ENCODE peak calls at places on chromosomes 1 and 21, in six cellular contexts. Y is CD4-positive, alpha-beta T cell; B is Calu3; C is SK-N-SH; X is GM10248; Q is cardiac fibroblast. M is an unnamed sample.

GRCh38 chr1:40059960-40060337 is 19.4 kb downstream of the CAP1 start:
- DNase-seq in Y (no peak), B (no peak), C (no peak), X (no peak), Q (no peak), M (no peak)

GRCh38 chr1:19625264-19625663 is 18.8 kb upstream of the NBL1 start:
- DNase-seq in Y (no peak), B (no peak), C (no peak), X (no peak), Q (no peak), M (no peak)

GRCh38 chr1:68322837-68323687 is 90.7 kb upstream of the WLS start:
- DNase-seq in Y (no peak), B (no peak), C (peak), X (no peak), Q (peak), M (peak)

GRCh38 chr1:63466759-63467158 is 56.3 kb downstream of the ITGB3BP start:
- DNase-seq in Y (no peak), B (no peak), C (no peak), X (no peak), Q (no peak), M (no peak)

GRCh38 chr1:154329152-154329521 is 3.8 kb downstream of the ATP8B2 start:
- DNase-seq in Y (no peak), B (no peak), C (peak), X (no peak), Q (no peak), M (peak)

GRCh38 chr1:21326861-21327344 is 36.6 kb upstream of the ECE1 start:
- DNase-seq in Y (no peak), B (no peak), C (no peak), X (no peak), Q (no peak), M (no peak)

GRCh38 chr1:161486806-161487482 is 18.3 kb upstream of the FCGR2A start:
- DNase-seq in Y (no peak), B (peak), C (peak), X (peak), Q (peak), M (peak)

GRCh38 chr21:35051287-35051818 is 2.3 kb upstream of the RUNX1 start:
- DNase-seq in Y (peak), B (peak), C (no peak), X (peak), Q (peak), M (peak)

GRCh38 chr1:36055706-36056105 is 28.2 kb upstream of the TEKT2 start:
- DNase-seq in Y (no peak), B (no peak), C (no peak), X (no peak), Q (no peak), M (no peak)

GRCh38 chr1:177983824-177984528 is 14.1 kb upstream of the SEC16B start:
- DNase-seq in Y (no peak), B (no peak), C (peak), X (no peak), Q (peak), M (peak)

GRCh38 chr1:41741244-41741643 is 177.5 kb downstream of the HIVEP3 start:
- DNase-seq in Y (no peak), B (no peak), C (no peak), X (no peak), Q (no peak), M (no peak)

DNA sequence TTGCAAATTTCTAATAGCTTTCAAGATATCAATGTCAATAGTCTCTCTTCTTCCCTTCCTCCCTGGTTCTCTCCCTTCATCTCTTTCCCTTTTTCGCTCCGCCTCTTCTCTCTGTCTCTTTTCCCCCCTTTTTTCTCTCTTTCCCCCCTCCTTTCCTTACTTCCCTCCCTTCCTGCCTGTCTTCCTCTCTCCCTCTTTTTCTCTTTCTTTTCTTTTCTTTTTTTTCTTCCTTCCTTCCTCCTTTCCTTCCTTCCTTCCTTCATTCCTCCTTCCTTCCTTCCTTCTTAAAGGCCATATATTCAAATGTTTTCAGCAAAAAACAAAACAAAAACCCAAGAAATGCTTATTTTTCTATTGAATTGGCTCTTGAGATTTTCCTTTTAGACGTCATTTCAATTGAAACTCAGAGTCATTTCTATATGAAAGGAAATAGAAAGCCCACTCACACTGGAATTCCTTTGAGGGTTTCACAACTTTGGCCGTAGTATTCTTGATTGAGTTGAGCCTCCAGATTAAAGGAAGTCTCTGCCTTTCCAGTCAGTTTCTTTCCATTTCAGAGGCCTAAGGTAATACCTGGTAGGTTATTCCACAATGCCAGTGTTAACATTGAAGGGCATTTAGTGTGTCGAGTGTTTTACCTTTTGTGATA is 551.5 kb downstream of the LMO4 start:
- DNase-seq in Y (no peak), B (no peak), C (no peak), X (no peak), Q (peak), M (no peak)
- TF ChIP-seq CTCF in Y (no peak), B (no peak), C (no peak), X (no peak), Q (no peak), M (no peak)

DNA sequence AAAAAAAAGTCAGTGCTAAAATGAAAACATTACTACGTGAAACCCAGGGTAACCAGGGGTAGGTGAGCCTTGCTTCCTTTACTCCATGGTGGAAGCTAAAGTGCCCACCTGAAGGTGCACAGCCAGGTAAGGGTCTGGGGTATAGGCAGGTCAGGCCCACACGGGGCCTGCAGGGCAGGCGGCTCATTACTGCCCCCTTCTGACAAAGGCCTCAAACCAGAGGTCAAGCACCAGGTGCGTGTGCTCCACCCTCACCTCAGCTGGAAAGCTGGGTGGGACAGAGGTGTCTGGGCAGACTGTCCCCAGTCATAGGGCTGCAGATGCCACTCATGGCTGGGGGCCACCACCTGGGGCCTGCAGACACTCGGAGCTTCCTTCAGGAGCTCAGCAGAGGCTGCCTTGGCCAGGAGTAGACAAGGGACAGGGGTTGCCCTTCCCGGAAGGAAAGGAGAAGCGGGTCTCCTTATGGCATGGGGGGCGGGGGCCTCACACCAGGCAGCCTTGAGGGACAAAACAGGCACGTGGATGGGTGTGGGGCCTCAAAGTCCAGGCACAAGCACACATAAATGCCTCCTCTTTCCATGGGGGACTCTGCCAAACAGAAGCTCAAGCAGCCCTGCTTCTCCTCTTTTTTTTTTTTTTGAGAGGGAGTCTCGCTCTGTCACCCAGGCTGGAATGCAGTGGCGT is 36.2 kb downstream of the ACOT7 start:
- DNase-seq in Y (no peak), B (no peak), C (no peak), X (no peak), Q (no peak), M (no peak)
- TF ChIP-seq CTCF in Y (no peak), B (no peak), C (peak), X (peak), Q (no peak), M (no peak)

DNA sequence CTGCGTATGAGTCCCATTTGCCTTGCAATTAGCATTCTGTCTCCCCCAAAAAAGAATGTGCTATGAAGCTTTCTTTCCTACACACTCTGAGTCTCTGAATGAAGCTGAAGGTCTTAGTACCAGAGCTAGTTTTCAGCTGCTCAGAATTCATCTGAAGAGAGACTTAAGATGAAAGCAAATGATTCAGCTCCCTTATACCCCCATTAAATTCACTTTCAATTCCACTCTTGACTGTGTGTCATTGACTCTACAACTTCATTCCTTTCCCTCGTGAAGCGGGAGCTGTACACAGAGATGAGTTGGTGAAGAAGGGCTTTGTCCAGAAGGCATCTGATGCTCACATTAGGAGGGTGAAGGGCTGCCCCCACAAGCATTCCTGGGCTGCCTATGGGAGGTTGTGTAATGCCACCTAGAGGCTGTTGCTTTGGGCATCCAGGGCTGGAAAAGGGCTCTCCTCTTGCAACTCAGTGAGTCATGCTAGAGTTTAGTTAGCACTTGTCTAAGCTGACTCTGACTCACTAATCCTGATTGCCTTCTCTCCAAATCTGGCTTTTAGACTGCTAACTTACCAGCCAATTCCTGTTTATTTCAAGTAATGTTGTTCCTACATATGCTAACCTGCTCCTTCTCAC is 1.8 kb downstream of the SPRR1B start:
- DNase-seq in Y (no peak), B (peak), C (peak), X (no peak), Q (peak), M (peak)
- TF ChIP-seq CTCF in Y (no peak), B (peak), C (peak), X (peak), Q (no peak), M (peak)

GRCh38 chr1:196143602-196144342 is 464.5 kb downstream of the KCNT2 start:
- DNase-seq in Y (no peak), B (peak), C (no peak), X (no peak), Q (no peak), M (no peak)
- TF ChIP-seq CTCF in Y (no peak), B (no peak), C (no peak), X (no peak), Q (no peak), M (no peak)

DNA sequence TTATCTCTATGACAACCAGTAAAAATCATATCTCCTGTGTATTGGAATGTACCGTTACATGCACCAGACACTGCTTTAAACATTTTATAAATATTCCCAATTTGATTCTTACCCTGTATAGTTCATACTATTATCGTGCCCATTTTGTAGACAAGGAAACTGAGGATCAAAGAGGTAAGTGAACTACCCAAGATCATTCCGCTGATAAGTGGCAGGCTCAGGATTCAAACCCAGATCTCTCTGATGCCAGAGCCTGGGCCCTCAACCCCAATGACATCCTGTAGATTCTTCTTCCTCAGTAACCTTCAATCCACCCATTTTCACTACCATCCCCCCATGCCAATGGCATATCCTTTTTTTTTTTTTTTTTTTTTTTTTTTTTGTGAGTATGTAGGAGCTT is 12.3 kb downstream of the CFAP57 start:
- DNase-seq in Y (no peak), B (no peak), C (no peak), X (no peak), Q (no peak), M (no peak)
- TF ChIP-seq CTCF in Y (no peak), B (no peak), C (no peak), X (no peak), Q (no peak), M (no peak)

DNA sequence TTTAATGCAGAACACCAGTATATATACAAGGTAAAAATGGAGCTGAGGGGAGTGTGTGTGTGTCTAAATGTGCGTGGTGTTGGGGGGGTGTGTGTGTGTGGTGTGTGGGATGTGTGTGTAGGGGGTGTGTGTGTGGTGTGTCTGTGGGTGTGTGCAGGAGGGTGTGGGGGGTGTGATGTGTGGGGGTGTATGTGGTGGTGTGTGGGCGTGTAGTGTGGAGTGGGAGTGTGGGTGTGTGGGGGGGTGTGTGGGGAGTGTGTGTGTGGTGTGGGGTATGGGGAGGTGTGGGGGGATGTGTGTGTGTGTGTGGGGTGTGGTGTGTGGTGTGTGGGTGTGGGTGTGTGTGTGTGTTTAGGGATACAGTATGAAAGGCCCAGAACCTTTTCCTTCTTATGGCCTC is 202.3 kb upstream of the CACYBP start:
- DNase-seq in Y (no peak), B (no peak), C (no peak), X (no peak), Q (no peak), M (no peak)
- TF ChIP-seq CTCF in Y (no peak), B (no peak), C (no peak), X (no peak), Q (no peak), M (no peak)

DNA sequence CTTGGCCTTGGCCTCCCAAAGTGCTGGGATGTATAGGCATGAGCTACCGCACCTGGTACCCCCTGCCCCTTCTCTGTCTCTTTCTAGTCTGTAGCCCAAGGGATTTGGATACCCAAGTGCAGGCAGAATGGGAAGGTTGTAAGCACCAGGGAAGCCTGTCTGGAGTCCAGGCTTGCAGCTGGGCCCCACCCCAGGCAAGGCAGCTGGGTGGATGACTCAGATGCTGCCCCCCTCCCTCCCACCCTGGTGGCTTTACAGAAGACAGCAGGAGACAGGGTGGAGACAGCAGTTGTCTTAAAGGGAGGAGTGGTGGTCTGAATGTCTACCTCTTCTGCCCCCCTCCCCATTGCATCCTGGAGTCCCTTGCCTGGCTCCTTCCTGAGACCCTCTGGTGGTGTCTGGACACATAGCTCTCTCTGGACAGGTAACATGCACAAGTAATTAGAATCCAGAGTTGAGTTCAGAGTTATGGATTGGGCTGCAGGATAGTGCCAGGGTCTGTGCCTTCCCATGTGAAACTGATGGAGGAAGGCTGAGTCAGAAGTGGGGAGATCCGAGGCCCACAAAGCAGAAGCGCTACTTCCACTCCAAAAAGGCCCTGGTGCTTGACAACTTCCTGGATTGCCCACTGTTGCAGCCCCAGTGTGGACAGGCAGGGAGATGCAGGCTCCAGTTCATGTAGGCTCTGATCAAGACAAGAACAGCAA is 5.1 kb downstream of the LMNA start:
- DNase-seq in Y (no peak), B (peak), C (no peak), X (no peak), Q (peak), M (peak)
- TF ChIP-seq CTCF in Y (no peak), B (no peak), C (no peak), X (no peak), Q (no peak), M (peak)

GRCh38 chr1:44072204-44072603 is 40.9 kb upstream of the SLC6A9 start:
- DNase-seq in Y (no peak), B (no peak), C (no peak), X (no peak), Q (peak), M (peak)
- TF ChIP-seq CTCF in Y (no peak), B (no peak), C (no peak), X (no peak), Q (no peak), M (no peak)

M was measured in AG10803.